ENCODE peak calls at places on chromosomes 7 and 10, in four cellular contexts. I is H1, Z is K562, R is HepG2. J is an unnamed sample.

GRCh38 chr10:67110286-67110685 is 184.4 kb downstream of the LRRTM3 start:
- DNase-seq in I (no peak), Z (no peak), R (no peak), J (no peak)

GRCh38 chr10:110413049-110413783 is 84.5 kb upstream of the DUSP5 start:
- DNase-seq in I (no peak), Z (no peak), R (no peak), J (no peak)

GRCh38 chr10:79129361-79129997 is 60.7 kb downstream of the ZMIZ1 start:
- DNase-seq in I (peak; percentile 49), Z (peak; percentile 73), R (peak; percentile 45), J (no peak)

GRCh38 chr7:123154231-123154860 is 45.4 kb downstream of the SLC13A1 start:
- DNase-seq in I (peak; percentile 34), Z (peak; percentile 63), R (peak; percentile 74), J (peak; percentile 43)

GRCh38 chr7:22154130-22154529 is 202.8 kb downstream of the RAPGEF5 start:
- DNase-seq in I (no peak), Z (no peak), R (no peak), J (no peak)

GRCh38 chr10:595473-595872 is 94.0 kb downstream of the DIP2C start:
- DNase-seq in I (no peak), Z (no peak), R (no peak), J (no peak)

GRCh38 chr7:505171-505570 is 14.5 kb downstream of the PDGFA start:
- DNase-seq in I (no peak), Z (no peak), R (no peak), J (no peak)

GRCh38 chr7:125061776-125062397 is 132.3 kb upstream of the POT1 start:
- DNase-seq in I (no peak), Z (no peak), R (no peak), J (no peak)

GRCh38 chr10:107417446-107417845 is 252.9 kb upstream of the SORCS1 start:
- DNase-seq in I (no peak), Z (no peak), R (no peak), J (no peak)

GRCh38 chr7:43977525-43977924 is 20.2 kb upstream of the SPDYE1 start:
- DNase-seq in I (no peak), Z (no peak), R (no peak), J (no peak)

GRCh38 chr10:89352802-89353201 is 25.0 kb downstream of the IFIT3 start:
- DNase-seq in I (no peak), Z (no peak), R (no peak), J (no peak)
- H2AFZ ChIP-seq in I (no peak overlapping the region), Z (peak overlapping the region; percentile 59), R (no peak overlapping the region), J (no peak overlapping the region)

DNA sequence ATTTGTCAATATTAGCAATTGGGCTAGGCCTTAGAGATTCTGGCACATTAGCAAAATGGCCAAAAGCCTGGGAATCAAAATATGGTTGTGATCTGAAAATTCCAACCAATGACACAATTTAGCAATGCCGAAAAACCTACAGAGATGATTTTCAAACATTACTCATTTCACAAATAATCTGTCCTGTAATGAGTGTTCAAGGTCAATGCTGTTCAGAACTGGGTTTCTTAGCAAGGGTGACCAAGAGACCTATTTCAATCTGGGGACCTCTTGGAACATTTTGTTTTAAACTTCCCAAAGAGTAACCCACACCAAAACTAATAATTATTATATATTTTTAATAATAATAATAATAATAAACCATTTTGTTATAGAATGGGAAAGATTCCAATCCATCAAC is 24.1 kb downstream of the ELMO1 start:
- DNase-seq in I (no peak), Z (no peak), R (no peak), J (no peak)
- TF ChIP-seq ATF2 in I (no peak), Z (no peak), R (no peak), J (no peak)

GRCh38 chr10:29794776-29795635 is 160.2 kb upstream of the SVIL start:
- DNase-seq in I (no peak), Z (no peak), R (no peak), J (no peak)

GRCh38 chr10:29798876-29799690 is 164.3 kb upstream of the SVIL start:
- DNase-seq in I (no peak), Z (no peak), R (no peak), J (no peak)

GRCh38 chr10:29791773-29792172 is 157.0 kb upstream of the SVIL start:
- DNase-seq in I (no peak), Z (no peak), R (no peak), J (no peak)

GRCh38 chr10:29797616-29798015 is 162.8 kb upstream of the SVIL start:
- DNase-seq in I (no peak), Z (no peak), R (no peak), J (no peak)

DNA sequence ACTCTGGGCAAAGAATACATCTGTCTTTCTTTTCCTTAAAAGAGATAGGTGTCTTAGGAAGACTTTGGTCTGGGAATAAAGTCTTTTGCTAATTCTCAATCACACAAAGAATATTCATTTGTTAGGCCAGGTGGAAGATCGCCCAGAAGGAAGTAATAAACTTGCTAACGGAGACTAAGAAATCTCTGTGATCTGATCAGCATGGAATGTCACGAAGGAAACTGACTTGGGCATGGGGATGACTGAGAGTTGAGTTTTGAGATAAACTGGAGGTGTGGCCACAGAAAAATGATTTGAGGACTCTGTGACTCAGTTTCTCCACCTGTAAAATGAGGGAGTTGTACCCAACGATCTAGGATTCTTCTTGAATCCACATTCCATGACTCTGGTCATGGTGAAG is 161.1 kb upstream of the SVIL start:
- DNase-seq in I (no peak), Z (no peak), R (no peak), J (no peak)
- H2AFZ ChIP-seq in I (no peak overlapping the region), Z (no peak overlapping the region), R (no peak overlapping the region), J (no peak overlapping the region)

GRCh38 chr7:118300177-118300576 is 75.7 kb downstream of the ANKRD7 start:
- DNase-seq in I (no peak), Z (no peak), R (no peak), J (no peak)
- TF ChIP-seq ATF2 in I (no peak), Z (no peak), R (no peak), J (no peak)